ENCODE peak calls at places on chromosomes 4 and X, in four cellular contexts. L is astrocyte; M is GF-D8; Z is CD4-positive, CD25-positive, alpha-beta regulatory T cell. S is an unnamed sample.
A peak's percentile ranks its signal among the peaks of the same experiment; 100 is the strongest.

GRCh38 chr4:175456131-175456530 is 355.9 kb downstream of the GPM6A start:
- DNase-seq in M (no peak), Z (no peak), L (no peak), S (no peak)

GRCh38 chr4:188423039-188423438 is 283.8 kb downstream of the TRIML1 start:
- DNase-seq in M (no peak), L (no peak), Z (no peak), S (no peak)

GRCh38 chr4:92121099-92121498 is 182.7 kb upstream of the GRID2 start:
- DNase-seq in Z (no peak), L (peak; percentile 27), M (no peak), S (peak; percentile 8)

GRCh38 chr4:64774626-64775025 is 365.4 kb upstream of the TECRL start:
- DNase-seq in L (peak; percentile 78), M (no peak), Z (no peak), S (no peak)

GRCh38 chrX:77668391-77669237 is 117.4 kb downstream of the ATRX start:
- DNase-seq in M (peak; percentile 27), L (peak; percentile 36), Z (no peak), S (peak; percentile 70)

GRCh38 chr4:8728536-8729407 is 136.2 kb downstream of the CPZ start:
- DNase-seq in L (no peak), Z (no peak), M (no peak), S (no peak)

GRCh38 chr4:105637409-105638258 is 70.9 kb downstream of the INTS12 start:
- DNase-seq in M (no peak), L (peak; percentile 15), Z (no peak), S (peak; percentile 34)

GRCh38 chr4:8371251-8371995 is 69.1 kb downstream of the ACOX3 start:
- DNase-seq in M (no peak), Z (no peak), L (no peak), S (no peak)

GRCh38 chrX:10233173-10233572 is 76.4 kb downstream of the CLCN4 start:
- DNase-seq in Z (no peak), M (no peak), L (no peak), S (no peak)

GRCh38 chrX:19814240-19814639 is 73.2 kb downstream of the SH3KBP1 start:
- DNase-seq in Z (no peak), L (no peak), M (no peak), S (peak; percentile 24)

GRCh38 chr4:83582289-83582756 is 46.4 kb downstream of the GPAT3 start:
- DNase-seq in Z (no peak), L (peak; percentile 4), M (no peak), S (no peak)

GRCh38 chr4:38930199-38930598 is 62.6 kb downstream of the FAM114A1 start:
- DNase-seq in M (no peak), L (no peak), Z (no peak), S (no peak)

GRCh38 chr4:183300660-183301059 is 19.4 kb downstream of the CLDN22 start:
- DNase-seq in L (no peak), Z (no peak), M (no peak), S (no peak)

S was measured in Kasumi-1.